ENCODE peak calls at places on chromosomes 13 and 19, in nine cellular contexts. M is thoracic aorta; R is CD8-positive, alpha-beta T cell; T is spleen; U is psoas muscle; C is pancreas; X is body of pancreas; A is SK-N-SH; Q is neural progenitor cell. L is an unnamed sample.

GRCh38 chr19:9848060-9848459 is 12.9 kb downstream of the PIN1 start:
- DNase-seq in C (no peak), U (no peak), Q (peak; percentile 65), X (no peak), M (no peak), T (no peak), R (peak; percentile 66), A (peak; percentile 81), L (no peak)

GRCh38 chr13:31756346-31756745 is 17.0 kb downstream of the RXFP2 start:
- DNase-seq in A (no peak), Q (no peak), T (no peak), U (no peak), R (no peak), C (no peak), X (no peak), M (no peak), L (peak; percentile 39)

GRCh38 chr13:110398564-110399507 is 91.8 kb downstream of the COL4A2 start:
- DNase-seq in M (no peak), U (no peak), R (no peak), T (no peak), Q (no peak), A (no peak), X (no peak), C (no peak), L (no peak)

GRCh38 chr13:27199691-27200090 is 28.1 kb upstream of the USP12 start:
- DNase-seq in X (no peak), R (no peak), U (no peak), M (no peak), A (no peak), T (no peak), Q (no peak), C (no peak), L (no peak)

GRCh38 chr13:48567521-48568331 is 34.8 kb upstream of the RCBTB2 start:
- DNase-seq in M (no peak), R (no peak), A (no peak), C (no peak), T (no peak), X (peak; percentile 39), U (no peak), Q (no peak), L (no peak)

GRCh38 chr19:16067205-16067938 is 8.9 kb upstream of the TPM4 start:
- DNase-seq in M (peak; percentile 84), X (no peak), U (peak; percentile 40), C (no peak), Q (no peak), T (peak; percentile 83), A (no peak), R (no peak), L (no peak)

GRCh38 chr19:19366691-19367396 is 38.6 kb upstream of the GATAD2A start:
- DNase-seq in A (peak; percentile 79), R (peak; percentile 84), M (no peak), Q (peak; percentile 84), X (peak; percentile 82), C (peak; percentile 87), U (peak; percentile 69), T (peak; percentile 93), L (peak; percentile 42)

GRCh38 chr19:45863840-45864628 is at the start of gene FOXA3:
- DNase-seq in C (peak; percentile 96), M (no peak), Q (peak; percentile 88), X (peak; percentile 75), A (peak; percentile 87), U (peak; percentile 62), T (peak; percentile 90), R (peak; percentile 66), L (no peak)

GRCh38 chr13:113052971-113053370 is 52.6 kb upstream of the F7 start:
- DNase-seq in R (no peak), X (no peak), T (peak; percentile 76), M (no peak), A (no peak), U (no peak), C (peak; percentile 39), Q (no peak), L (no peak)

GRCh38 chr13:79393564-79394249 is 12.3 kb downstream of the RBM26 start:
- DNase-seq in A (no peak), U (no peak), M (no peak), X (peak; percentile 16), T (peak; percentile 84), C (no peak), Q (no peak), R (peak; percentile 69), L (no peak)

GRCh38 chr13:38970380-38971051 is 20.1 kb downstream of the STOML3 start:
- DNase-seq in R (no peak), X (no peak), A (peak; percentile 3), M (no peak), T (no peak), Q (no peak), U (no peak), C (no peak), L (no peak)

GRCh38 chr19:55592391-55593090 is 6.8 kb downstream of the FIZ1 start:
- DNase-seq in Q (no peak), U (no peak), M (no peak), R (no peak), C (no peak), X (no peak), A (no peak), T (no peak), L (no peak)
- H3K4me3 ChIP-seq in Q (no peak overlapping the region), U (no peak overlapping the region), M (no peak overlapping the region), R (no peak overlapping the region), C (no peak overlapping the region), X (no peak overlapping the region), A (no peak overlapping the region), T (no peak overlapping the region), L (no peak overlapping the region)

DNA sequence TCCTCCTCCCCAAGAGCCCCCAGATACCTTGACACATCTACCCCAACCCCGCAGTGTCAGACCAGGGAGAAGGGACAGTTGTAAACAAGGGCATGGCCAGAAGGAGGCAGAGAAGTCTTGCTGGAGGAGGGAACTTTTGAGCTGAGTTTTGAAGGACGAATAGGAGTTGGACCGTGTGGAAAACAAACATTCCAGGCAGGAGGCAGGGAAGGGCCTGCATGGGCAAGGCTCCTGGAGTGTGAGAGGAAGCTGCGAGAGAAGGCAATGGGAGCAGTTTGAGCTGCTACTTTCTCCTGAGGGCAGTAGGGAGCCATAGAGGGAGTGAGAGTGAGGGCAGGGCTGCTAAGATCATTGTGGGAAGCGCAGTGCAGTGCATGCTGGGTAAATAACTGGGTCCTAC is 23.3 kb downstream of the IL12RB1 start:
- DNase-seq in U (no peak), A (peak; percentile 3), Q (peak; percentile 48), T (no peak), M (no peak), X (no peak), R (no peak), C (no peak), L (no peak)
- TF ChIP-seq CTCF in U (no peak), A (no peak), Q (peak; percentile 45), T (peak; percentile 38), M (no peak), X (no peak), R (no peak), C (no peak), L (no peak)

GRCh38 chr13:52847682-52848432 is 583 bp downstream of the PCDH8 start:
- DNase-seq in M (no peak), R (no peak), A (peak; percentile 31), Q (peak; percentile 34), T (no peak), C (no peak), X (no peak), U (no peak), L (no peak)
- H3K27me3 ChIP-seq in M (peaks cover 22% of the 10 kb centered on the region), R (peaks cover 25% of the 10 kb centered on the region), A (peaks cover 40% of the 10 kb centered on the region), Q (peaks cover 95% of the 10 kb centered on the region), T (peaks cover 20% of the 10 kb centered on the region), C (peaks cover 16% of the 10 kb centered on the region), X (peaks cover 29% of the 10 kb centered on the region), U (peaks cover 92% of the 10 kb centered on the region), L (peaks cover 68% of the 10 kb centered on the region)

DNA sequence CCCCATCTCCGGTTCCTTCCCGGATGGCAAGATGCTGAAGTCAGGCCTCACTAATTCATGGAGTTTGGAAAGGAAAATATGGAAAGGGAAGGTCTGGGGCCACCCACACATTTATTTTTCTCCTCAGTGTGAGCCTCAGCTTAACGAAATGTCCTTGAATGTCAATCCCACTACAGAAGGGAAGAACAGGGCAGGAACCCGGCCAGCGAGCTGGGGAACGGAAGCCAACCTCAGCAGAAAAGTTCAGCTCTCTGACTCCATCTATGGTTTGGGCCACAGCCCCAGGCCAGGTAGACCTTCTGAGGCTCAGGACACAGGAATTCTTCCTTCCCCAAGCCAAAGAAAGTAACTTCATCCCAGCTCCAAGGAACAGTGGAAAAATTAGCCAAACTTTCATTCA is 8.4 kb downstream of the C19orf12 start:
- DNase-seq in X (no peak), M (no peak), U (no peak), Q (no peak), C (no peak), R (no peak), T (no peak), A (no peak), L (no peak)
- H3K4me3 ChIP-seq in X (no peak overlapping the region), M (no peak overlapping the region), U (no peak overlapping the region), Q (no peak overlapping the region), C (no peak overlapping the region), R (no peak overlapping the region), T (no peak overlapping the region), A (no peak overlapping the region), L (no peak overlapping the region)

L was measured in kidney epithelial cell.